ENCODE peak calls at places on chromosomes 13 and 19, in five cellular contexts. V, J, O, F and A are unnamed samples.

GRCh38 chr13:61768175-61768574 is 352.5 kb upstream of the PCDH20 start:
- DNase-seq in V (no peak), J (no peak), O (no peak), F (no peak), A (no peak)

GRCh38 chr19:15225797-15226196 is 6.5 kb downstream of the EPHX3 start:
- DNase-seq in V (no peak), J (no peak), O (no peak), F (no peak), A (no peak)

GRCh38 chr13:66329988-66330429 is 900.1 kb downstream of the PCDH9 start:
- DNase-seq in V (no peak), J (no peak), O (no peak), F (no peak), A (no peak)

GRCh38 chr19:5138606-5139594 is 170.0 kb downstream of the KDM4B start:
- DNase-seq in V (no peak), J (no peak), O (peak), F (peak), A (peak)

GRCh38 chr19:33811246-33811645 is 14.6 kb downstream of the KCTD15 start:
- DNase-seq in V (no peak), J (no peak), O (no peak), F (no peak), A (no peak)

GRCh38 chr19:9913237-9914000 is 22.9 kb downstream of the OLFM2 start:
- DNase-seq in V (no peak), J (peak), O (no peak), F (no peak), A (no peak)

GRCh38 chr13:32314968-32315254 is 252 bp downstream of the ZAR1L start:
- DNase-seq in V (peak), J (no peak), O (no peak), F (peak), A (peak)

GRCh38 chr13:28658796-28659610 is at the start of gene POMP:
- DNase-seq in V (peak), J (peak), O (peak), F (peak), A (peak)

GRCh38 chr19:21483589-21484170 is 21.7 kb upstream of the ZNF429 start:
- DNase-seq in V (no peak), J (peak), O (peak), F (no peak), A (peak)

GRCh38 chr19:51690359-51691121 is 2.6 kb upstream of the SPACA6 start:
- DNase-seq in V (peak), J (peak), O (peak), F (peak), A (peak)

GRCh38 chr19:23283925-23284324 is 33.7 kb upstream of the ZNF724 start:
- DNase-seq in V (no peak), J (peak), O (peak), F (peak), A (peak)

GRCh38 chr19:44694184-44694579 is 4.8 kb upstream of the CEACAM16 start:
- DNase-seq in V (no peak), J (no peak), O (no peak), F (no peak), A (no peak)

GRCh38 chr13:35791191-35791902 is 314.9 kb upstream of the MAB21L1 start:
- DNase-seq in V (peak), J (no peak), O (peak), F (no peak), A (peak)

GRCh38 chr13:110109910-110110309 is 197.0 kb downstream of the COL4A1 start:
- DNase-seq in V (no peak), J (peak), O (no peak), F (no peak), A (peak)

GRCh38 chr13:99265823-99266426 is 7.7 kb upstream of the GPR18 start:
- DNase-seq in V (no peak), J (no peak), O (no peak), F (peak), A (peak)

GRCh38 chr19:28292822-28293500 is 920.0 kb downstream of the UQCRFS1 start:
- DNase-seq in V (no peak), J (no peak), O (no peak), F (no peak), A (no peak)

GRCh38 chr19:38015216-38015615 is 108.2 kb downstream of the SIPA1L3 start:
- DNase-seq in V (no peak), J (no peak), O (peak), F (no peak), A (no peak)

GRCh38 chr13:49976314-49977258 is 20.3 kb upstream of the TRIM13 start:
- DNase-seq in V (peak), J (peak), O (peak), F (peak), A (peak)

GRCh38 chr19:30421571-30421970 is 49.4 kb downstream of the ZNF536 start:
- DNase-seq in V (no peak), J (no peak), O (no peak), F (no peak), A (no peak)

GRCh38 chr19:45576682-45577081 is 7.9 kb downstream of the OPA3 start:
- DNase-seq in V (no peak), J (no peak), O (no peak), F (no peak), A (no peak)